ENCODE peak calls at places on chromosomes 11 and 22, in five cellular contexts. Z is BE2C, E is D341Med, J is M059J, N is fibroblast of lung. V is an unnamed sample.

GRCh38 chr22:23752090-23752691 is 1.3 kb upstream of the ZNF70 start:
- DNase-seq in Z (no peak), E (no peak), N (no peak), J (no peak), V (no peak)

GRCh38 chr11:10317776-10318526 is 13.1 kb downstream of the ADM start:
- DNase-seq in Z (no peak), J (no peak), N (no peak), E (no peak), V (no peak)

GRCh38 chr11:1486054-1486825 is at the start of gene MOB2:
- DNase-seq in E (no peak), Z (no peak), J (no peak), N (peak; percentile 7), V (peak; percentile 42)

GRCh38 chr11:19426022-19426718 is 185.4 kb upstream of the E2F8 start:
- DNase-seq in E (no peak), Z (no peak), N (no peak), J (no peak), V (no peak)

GRCh38 chr11:133508448-133508847 is 23.9 kb downstream of the OPCML start:
- DNase-seq in J (no peak), N (no peak), Z (no peak), E (no peak), V (no peak)

GRCh38 chr11:77092382-77092781 is 10.3 kb upstream of the OMP start:
- DNase-seq in J (no peak), N (no peak), Z (peak; percentile 4), E (no peak), V (no peak)

GRCh38 chr22:24391836-24392217 is 35.6 kb upstream of the ADORA2A start:
- DNase-seq in E (no peak), J (peak; percentile 63), N (no peak), Z (peak; percentile 79), V (no peak)

GRCh38 chr11:114912826-114913225 is 234.5 kb downstream of the NXPE2 start:
- DNase-seq in J (no peak), N (no peak), E (no peak), Z (no peak), V (no peak)

GRCh38 chr11:96486890-96487633 is 97.2 kb downstream of the JRKL start:
- DNase-seq in Z (no peak), J (peak; percentile 77), E (no peak), N (peak; percentile 44), V (no peak)

GRCh38 chr11:33531743-33532181 is 168.9 kb downstream of the C11orf91 start:
- DNase-seq in Z (no peak), J (peak; percentile 93), N (peak; percentile 65), E (no peak), V (no peak)

GRCh38 chr11:134412508-134413333 is 679 bp upstream of the B3GAT1 start:
- DNase-seq in J (no peak), Z (peak; percentile 57), N (no peak), E (no peak), V (peak; percentile 21)

GRCh38 chr11:92880391-92880790 is 89.1 kb upstream of the MTNR1B start:
- DNase-seq in Z (no peak), E (no peak), J (peak; percentile 70), N (no peak), V (no peak)

GRCh38 chr11:44861829-44862545 is 88.7 kb downstream of the TP53I11 start:
- DNase-seq in Z (peak; percentile 46), N (peak; percentile 98), J (peak; percentile 99), E (no peak), V (peak; percentile 29)

GRCh38 chr11:126817096-126817495 is 183.5 kb downstream of the KIRREL3 start:
- DNase-seq in E (no peak), J (peak; percentile 72), Z (no peak), N (no peak), V (no peak)

GRCh38 chr11:92941676-92942571 is 27.5 kb upstream of the MTNR1B start:
- DNase-seq in N (peak; percentile 65), Z (peak; percentile 22), E (peak; percentile 52), J (peak; percentile 41), V (no peak)

GRCh38 chr11:111205622-111206385 is 39.7 kb upstream of the POU2AF2 start:
- DNase-seq in E (no peak), J (peak; percentile 23), N (peak; percentile 8), Z (no peak), V (no peak)

GRCh38 chr11:123072279-123072678 is 10.3 kb upstream of the HSPA8 start:
- DNase-seq in N (no peak), J (no peak), E (no peak), Z (no peak), V (no peak)

GRCh38 chr22:19477321-19478085 is 1.5 kb downstream of the UFD1 start:
- DNase-seq in E (no peak), N (peak; percentile 50), Z (no peak), J (peak; percentile 15), V (no peak)

GRCh38 chr11:4467043-4467442 is 15.4 kb upstream of the OR52K1 start:
- DNase-seq in Z (no peak), E (no peak), N (no peak), J (no peak), V (no peak)

GRCh38 chr11:35978173-35978572 is 34.3 kb downstream of the LDLRAD3 start:
- DNase-seq in Z (no peak), E (no peak), J (no peak), N (no peak), V (no peak)

GRCh38 chr22:45966320-45966891 is 10.6 kb downstream of the WNT7B start:
- DNase-seq in N (no peak), Z (peak; percentile 57), J (no peak), E (no peak), V (no peak)

GRCh38 chr22:19045094-19045493 is 77.1 kb downstream of the DGCR2 start:
- DNase-seq in E (no peak), Z (no peak), N (no peak), J (no peak), V (no peak)

GRCh38 chr11:17252704-17253103 is 23.8 kb upstream of the NUCB2 start:
- DNase-seq in J (no peak), Z (no peak), E (no peak), N (no peak), V (no peak)

GRCh38 chr11:96169250-96169649 is 173.7 kb downstream of the MAML2 start:
- DNase-seq in E (no peak), N (no peak), J (no peak), Z (no peak), V (no peak)

GRCh38 chr11:16239130-16240105 is 116.9 kb downstream of the SOX6 start:
- DNase-seq in Z (no peak), J (no peak), N (peak; percentile 36), E (peak; percentile 1), V (no peak)

GRCh38 chr11:114610984-114611944 is 15.7 kb upstream of the NXPE4 start:
- DNase-seq in Z (no peak), J (no peak), E (no peak), N (peak; percentile 1), V (no peak)

GRCh38 chr22:20552913-20553401 is 45.5 kb downstream of the MED15 start:
- DNase-seq in E (no peak), J (no peak), Z (no peak), N (peak; percentile 79), V (no peak)

GRCh38 chr11:62340269-62340901 is 3.1 kb downstream of the ASRGL1 start:
- DNase-seq in J (peak; percentile 55), Z (peak; percentile 52), N (peak; percentile 57), E (peak; percentile 61), V (peak; percentile 82)

GRCh38 chr22:32528316-32528715 is 53.7 kb downstream of the FBXO7 start:
- DNase-seq in Z (no peak), E (no peak), N (no peak), J (no peak), V (no peak)

GRCh38 chr22:38981005-38981658 is 1.0 kb upstream of the APOBEC3B start:
- DNase-seq in E (no peak), Z (peak; percentile 54), N (peak; percentile 8), J (peak; percentile 34), V (peak; percentile 55)

GRCh38 chr11:120608760-120609211 is 97.2 kb downstream of the GRIK4 start:
- DNase-seq in Z (no peak), N (peak; percentile 75), E (no peak), J (no peak), V (no peak)

GRCh38 chr22:25554321-25555088 is 10.0 kb upstream of the GRK3 start:
- DNase-seq in N (no peak), Z (no peak), J (no peak), E (no peak), V (no peak)

GRCh38 chr11:94740083-94740974 is 27.8 kb upstream of the AMOTL1 start:
- DNase-seq in E (peak; percentile 76), N (peak; percentile 17), J (peak; percentile 64), Z (peak; percentile 79), V (peak; percentile 80)

GRCh38 chr11:72243567-72244316 is at the start of gene PHOX2A:
- DNase-seq in Z (peak; percentile 93), J (no peak), E (peak; percentile 33), N (no peak), V (no peak)

GRCh38 chr11:72189448-72190250 is 2.3 kb upstream of the FOLR1 start:
- DNase-seq in E (no peak), N (no peak), Z (no peak), J (no peak), V (peak; percentile 0)

GRCh38 chr22:42202669-42203068 is 67.8 kb downstream of the TCF20 start:
- DNase-seq in E (no peak), Z (no peak), J (peak; percentile 25), N (peak; percentile 46), V (no peak)

V was measured in testis.